ENCODE peak calls at places on chromosomes 5 and 9, in six cellular contexts. R, C, H, F, J and U are unnamed samples.
A peak's percentile ranks its signal among the peaks of the same experiment; 100 is the strongest.

GRCh38 chr9:84397151-84397728 is 56.7 kb upstream of the SLC28A3 start:
- DNase-seq in R (peak; percentile 85), J (peak; percentile 68), H (peak; percentile 62), F (peak; percentile 69), C (peak; percentile 63), U (peak; percentile 81)

GRCh38 chr9:126228779-126229444 is 97.7 kb upstream of the MVB12B start:
- DNase-seq in H (peak; percentile 41), F (peak; percentile 60), J (peak; percentile 70), R (peak; percentile 82), C (peak; percentile 68), U (peak; percentile 82)

GRCh38 chr5:151315998-151316597 is 12.5 kb upstream of the SLC36A3 start:
- DNase-seq in H (peak; percentile 68), R (peak; percentile 89), F (peak; percentile 73), C (peak; percentile 79), J (peak; percentile 71), U (peak; percentile 83)

GRCh38 chr9:35258665-35259474 is 97.1 kb downstream of the UNC13B start:
- DNase-seq in J (peak; percentile 55), H (peak; percentile 68), C (peak; percentile 84), F (peak; percentile 82), R (peak; percentile 83), U (peak; percentile 61)

GRCh38 chr5:129664336-129664937 is 83.5 kb upstream of the MINAR2 start:
- DNase-seq in F (peak; percentile 80), H (peak; percentile 19), R (peak; percentile 81), J (no peak), C (peak; percentile 66), U (peak; percentile 51)

GRCh38 chr9:94920439-94920951 is 194.0 kb downstream of the AOPEP start:
- DNase-seq in H (peak; percentile 68), C (peak; percentile 78), J (no peak), F (no peak), R (no peak), U (peak; percentile 26)

GRCh38 chr5:79924936-79925893 is 65.8 kb downstream of the MTX3 start:
- DNase-seq in C (no peak), R (no peak), H (peak; percentile 18), F (no peak), J (no peak), U (no peak)

GRCh38 chr9:86043999-86044398 is 55.4 kb downstream of the GOLM1 start:
- DNase-seq in R (no peak), J (no peak), H (no peak), F (no peak), C (no peak), U (no peak)

GRCh38 chr5:73644385-73644963 is 18.5 kb downstream of the ARHGEF28 start:
- DNase-seq in H (no peak), C (no peak), F (no peak), R (no peak), J (no peak), U (no peak)

GRCh38 chr9:124202447-124202971 is 55.2 kb upstream of the NEK6 start:
- DNase-seq in R (peak; percentile 87), C (no peak), F (peak; percentile 44), H (no peak), J (peak; percentile 95), U (no peak)

GRCh38 chr5:124262443-124262842 is 484.0 kb downstream of the ZNF608 start:
- DNase-seq in R (no peak), J (no peak), H (no peak), C (no peak), F (no peak), U (no peak)

GRCh38 chr5:111480346-111480745 is 32.0 kb downstream of the STARD4 start:
- DNase-seq in J (no peak), R (no peak), C (no peak), H (no peak), F (no peak), U (no peak)

GRCh38 chr5:111472579-111472978 is 39.8 kb downstream of the STARD4 start:
- DNase-seq in R (no peak), F (no peak), C (no peak), H (no peak), J (no peak), U (no peak)

GRCh38 chr5:111478898-111479297 is 33.4 kb downstream of the STARD4 start:
- DNase-seq in R (no peak), J (no peak), H (no peak), C (no peak), F (no peak), U (no peak)

GRCh38 chr5:111478266-111478665 is 34.1 kb downstream of the STARD4 start:
- DNase-seq in H (no peak), J (no peak), C (no peak), R (no peak), F (no peak), U (no peak)
- TF ChIP-seq CTCF in H (peak; percentile 69), J (no peak), C (no peak), R (no peak), F (no peak), U (no peak)

DNA sequence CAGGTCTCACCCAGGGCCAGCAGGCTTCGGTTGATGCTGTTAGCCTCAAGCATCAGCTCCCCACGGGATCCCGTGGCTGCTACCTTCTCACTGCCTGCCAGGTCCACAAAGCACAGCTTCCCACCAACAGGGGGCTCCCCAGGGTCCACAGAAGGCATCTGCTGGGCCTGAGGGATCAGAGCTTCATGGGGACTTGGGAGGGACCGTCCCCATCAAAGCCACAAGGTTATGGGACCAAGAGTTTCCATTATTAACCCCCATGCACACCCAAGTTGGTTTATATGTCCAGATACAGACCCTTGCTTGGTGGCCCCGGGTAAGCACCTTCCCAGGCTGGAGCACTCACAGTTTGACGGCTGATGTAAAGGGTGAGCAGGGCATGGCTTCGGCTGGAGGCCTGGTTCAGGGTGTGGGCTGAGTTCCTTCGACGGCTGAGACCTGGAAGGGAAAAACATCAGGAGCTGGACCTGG is 3.0 kb downstream of the KIF12 start:
- DNase-seq in R (no peak), F (no peak), J (no peak), C (no peak), H (no peak), U (peak; percentile 43)
- TF ChIP-seq CTCF in R (no peak), F (peak; percentile 27), J (no peak), C (no peak), H (peak; percentile 30), U (peak; percentile 29)

DNA sequence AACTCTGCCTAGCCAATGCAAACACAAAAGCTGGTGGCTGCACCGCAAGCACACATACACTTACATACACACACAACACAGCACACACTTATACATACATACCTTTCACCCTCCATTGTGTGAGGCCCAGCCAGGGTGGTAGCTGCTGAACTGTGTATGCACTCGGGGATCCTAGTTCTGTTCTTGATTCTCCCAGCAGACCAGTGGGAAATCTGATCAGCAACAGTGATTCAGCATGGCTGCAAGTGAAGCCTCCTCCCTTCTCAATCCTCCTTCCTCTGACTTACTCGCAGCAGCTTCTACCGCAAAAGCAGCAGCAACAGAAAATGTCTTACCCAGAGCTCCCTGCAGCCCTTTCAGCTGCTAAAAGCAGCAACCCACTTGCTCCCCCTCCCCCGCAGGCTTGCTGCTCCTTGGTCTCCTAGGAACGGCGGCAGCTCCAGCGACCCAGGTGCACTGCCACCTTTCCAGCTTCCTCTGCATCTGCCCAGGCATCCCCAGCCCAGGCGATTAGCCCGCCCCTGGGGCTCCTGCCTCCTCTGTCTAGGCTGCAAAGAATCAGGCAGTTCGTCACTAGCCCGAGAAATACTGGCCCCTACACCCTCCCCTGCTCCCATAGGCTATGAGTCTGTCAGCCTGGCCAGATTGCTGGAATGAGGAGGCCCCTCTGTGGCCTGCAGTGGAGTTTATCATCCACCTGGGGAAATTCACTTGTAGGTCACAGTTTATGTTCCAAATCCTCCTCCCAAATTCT is at the start of gene KLHL3:
- DNase-seq in F (peak; percentile 81), H (no peak), J (no peak), C (peak; percentile 59), R (peak; percentile 49), U (peak; percentile 66)
- TF ChIP-seq CTCF in F (peak; percentile 16), H (no peak), J (no peak), C (peak; percentile 43), R (peak; percentile 34), U (no peak)

DNA sequence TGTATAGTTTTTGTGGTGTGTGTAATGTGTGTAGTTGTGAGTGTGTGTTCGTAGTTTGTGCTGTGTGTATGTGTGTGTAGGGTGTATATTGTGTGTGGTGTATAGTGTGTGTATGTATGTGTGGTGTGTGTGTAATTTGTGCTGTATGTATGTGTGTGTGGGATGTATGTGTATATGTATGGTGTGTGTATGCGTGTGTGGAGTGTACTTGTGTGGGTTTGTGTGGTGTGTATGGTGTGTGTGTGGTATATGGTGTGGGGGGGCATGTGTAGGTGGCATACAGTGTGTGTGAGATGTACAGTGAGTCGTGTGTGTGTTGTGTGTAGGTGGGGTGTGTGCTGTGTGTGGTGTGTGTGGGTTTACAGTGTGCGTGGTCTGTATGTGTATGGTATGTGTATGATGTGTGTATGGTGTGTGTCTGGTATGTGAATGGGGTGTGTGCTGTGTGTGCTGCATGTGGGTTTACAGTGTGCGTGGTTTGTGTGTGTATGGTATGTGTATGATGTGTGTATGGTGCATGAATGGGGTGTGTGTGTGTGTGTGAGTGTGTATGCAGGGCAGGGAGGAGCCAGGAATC is 125.2 kb downstream of the GADD45G start:
- DNase-seq in C (no peak), R (no peak), H (no peak), J (no peak), F (no peak), U (no peak)
- TF ChIP-seq CTCF in C (no peak), R (no peak), H (no peak), J (no peak), F (no peak), U (no peak)

GRCh38 chr9:15622596-15622995 is 69.8 kb downstream of the CCDC171 start:
- DNase-seq in H (peak; percentile 4), F (peak; percentile 36), C (no peak), J (no peak), R (no peak), U (no peak)
- TF ChIP-seq CTCF in H (peak; percentile 73), F (peak; percentile 12), C (peak; percentile 52), J (no peak), R (no peak), U (peak; percentile 18)

GRCh38 chr5:181170996-181171395 is 23.6 kb downstream of the OR2V2 start:
- DNase-seq in R (peak; percentile 4), C (no peak), J (no peak), H (peak; percentile 69), F (no peak), U (no peak)

GRCh38 chr5:181170237-181170830 is 22.9 kb downstream of the OR2V2 start:
- DNase-seq in C (no peak), H (no peak), F (no peak), J (no peak), R (peak; percentile 11), U (peak; percentile 49)

GRCh38 chr5:181173420-181174342 is 26.3 kb downstream of the OR2V2 start:
- DNase-seq in F (peak; percentile 43), H (peak; percentile 77), R (no peak), C (no peak), J (peak; percentile 59), U (peak; percentile 49)

GRCh38 chr5:181171782-181172181 is 24.4 kb downstream of the OR2V2 start:
- DNase-seq in H (no peak), F (no peak), J (no peak), R (no peak), C (no peak), U (no peak)

GRCh38 chr5:181173027-181173419 is 25.6 kb downstream of the OR2V2 start:
- DNase-seq in J (no peak), R (no peak), H (no peak), F (no peak), C (no peak), U (no peak)
- TF ChIP-seq CTCF in J (peak; percentile 18), R (no peak), H (no peak), F (no peak), C (peak; percentile 29), U (no peak)

DNA sequence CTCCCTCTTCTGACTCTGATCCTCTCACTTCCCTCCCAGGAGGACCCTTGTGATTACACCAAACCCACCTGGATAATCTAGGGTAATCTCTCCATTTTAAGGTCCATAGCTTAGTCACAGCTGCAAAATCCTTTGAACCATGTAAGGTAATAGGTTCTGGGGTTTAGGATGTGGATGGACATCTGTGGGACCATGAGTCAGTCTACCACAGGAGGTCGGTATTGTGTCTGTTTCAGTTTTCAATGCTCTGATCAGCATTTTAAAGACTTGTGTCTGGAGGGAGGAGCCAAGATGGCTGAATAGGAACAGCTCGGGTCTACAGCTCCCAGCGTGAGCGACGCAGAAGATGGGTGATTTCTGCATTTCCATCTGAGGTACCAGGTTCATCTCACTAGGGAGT is 112.6 kb downstream of the CAVIN4 start:
- DNase-seq in J (no peak), F (no peak), C (no peak), R (no peak), H (no peak), U (no peak)
- TF ChIP-seq CTCF in J (no peak), F (no peak), C (no peak), R (no peak), H (no peak), U (no peak)